ENCODE peak calls at places on chromosomes 1 and 21, in seven cellular contexts. One of them, this sample, is unnamed.

GRCh38 chr1:164707868-164708331 is 148.9 kb downstream of the PBX1 start:
- DNase-seq in aorta: no peak
- DNase-seq in lung: no peak
- DNase-seq in tibial nerve: no peak
- DNase-seq in mammary epithelial cell: peak; percentile 83
- DNase-seq in heart right ventricle: no peak
- DNase-seq in lower lobe of right lung: no peak
- DNase-seq in this sample: no peak

GRCh38 chr1:85846706-85847105 is 138.5 kb upstream of the ZNHIT6 start:
- DNase-seq in aorta: no peak
- DNase-seq in lower lobe of right lung: no peak
- DNase-seq in heart right ventricle: no peak
- DNase-seq in mammary epithelial cell: no peak
- DNase-seq in lung: no peak
- DNase-seq in tibial nerve: no peak
- DNase-seq in this sample: no peak

GRCh38 chr1:147851149-147851548 is 51.4 kb upstream of the GJA8 start:
- DNase-seq in aorta: no peak
- DNase-seq in lung: no peak
- DNase-seq in tibial nerve: no peak
- DNase-seq in heart right ventricle: no peak
- DNase-seq in mammary epithelial cell: peak; percentile 43
- DNase-seq in lower lobe of right lung: no peak
- DNase-seq in this sample: no peak

GRCh38 chr21:35226960-35227741 is 178.0 kb upstream of the RUNX1 start:
- DNase-seq in mammary epithelial cell: no peak
- DNase-seq in tibial nerve: no peak
- DNase-seq in aorta: no peak
- DNase-seq in lung: no peak
- DNase-seq in heart right ventricle: no peak
- DNase-seq in lower lobe of right lung: no peak
- DNase-seq in this sample: no peak

GRCh38 chr1:13775446-13775845 is 75.5 kb downstream of the PRDM2 start:
- DNase-seq in aorta: no peak
- DNase-seq in tibial nerve: no peak
- DNase-seq in heart right ventricle: no peak
- DNase-seq in lower lobe of right lung: no peak
- DNase-seq in lung: no peak
- DNase-seq in mammary epithelial cell: no peak
- DNase-seq in this sample: no peak

GRCh38 chr1:165680303-165680702 is 18.1 kb downstream of the ALDH9A1 start:
- DNase-seq in lower lobe of right lung: no peak
- DNase-seq in aorta: no peak
- DNase-seq in lung: no peak
- DNase-seq in mammary epithelial cell: no peak
- DNase-seq in tibial nerve: no peak
- DNase-seq in heart right ventricle: no peak
- DNase-seq in this sample: no peak

GRCh38 chr1:72100766-72101165 is 181.6 kb downstream of the NEGR1 start:
- DNase-seq in tibial nerve: no peak
- DNase-seq in aorta: no peak
- DNase-seq in heart right ventricle: no peak
- DNase-seq in lower lobe of right lung: no peak
- DNase-seq in mammary epithelial cell: no peak
- DNase-seq in lung: no peak
- DNase-seq in this sample: no peak

GRCh38 chr1:94803517-94804441 is 16.4 kb upstream of the SLC44A3 start:
- DNase-seq in tibial nerve: peak; percentile 30
- DNase-seq in lower lobe of right lung: no peak
- DNase-seq in mammary epithelial cell: peak; percentile 34
- DNase-seq in heart right ventricle: no peak
- DNase-seq in lung: no peak
- DNase-seq in aorta: no peak
- DNase-seq in this sample: no peak

GRCh38 chr1:207866471-207867135 is 44.3 kb downstream of the CD34 start:
- DNase-seq in heart right ventricle: no peak
- DNase-seq in tibial nerve: peak; percentile 55
- DNase-seq in aorta: peak; percentile 85
- DNase-seq in mammary epithelial cell: no peak
- DNase-seq in lower lobe of right lung: peak; percentile 59
- DNase-seq in lung: peak; percentile 52
- DNase-seq in this sample: peak; percentile 89

GRCh38 chr1:26020941-26021646 is 481 bp upstream of the EXTL1 start:
- DNase-seq in aorta: no peak
- DNase-seq in lung: no peak
- DNase-seq in mammary epithelial cell: no peak
- DNase-seq in tibial nerve: no peak
- DNase-seq in lower lobe of right lung: no peak
- DNase-seq in heart right ventricle: no peak
- DNase-seq in this sample: no peak

GRCh38 chr1:165914136-165914798 is 86.9 kb downstream of the UCK2 start:
- DNase-seq in mammary epithelial cell: peak; percentile 62
- DNase-seq in aorta: no peak
- DNase-seq in lung: peak; percentile 69
- DNase-seq in tibial nerve: peak; percentile 50
- DNase-seq in lower lobe of right lung: no peak
- DNase-seq in heart right ventricle: no peak
- DNase-seq in this sample: peak; percentile 66

GRCh38 chr1:52142220-52143153 is 598 bp downstream of the ZFYVE9 start:
- DNase-seq in aorta: peak; percentile 77
- DNase-seq in heart right ventricle: peak; percentile 48
- DNase-seq in tibial nerve: no peak
- DNase-seq in lower lobe of right lung: peak; percentile 55
- DNase-seq in lung: peak; percentile 42
- DNase-seq in mammary epithelial cell: peak; percentile 66
- DNase-seq in this sample: peak; percentile 59

GRCh38 chr1:210062033-210062432 is 124.0 kb downstream of the SYT14 start:
- DNase-seq in tibial nerve: no peak
- DNase-seq in heart right ventricle: no peak
- DNase-seq in mammary epithelial cell: no peak
- DNase-seq in lower lobe of right lung: no peak
- DNase-seq in lung: no peak
- DNase-seq in aorta: no peak
- DNase-seq in this sample: no peak

GRCh38 chr1:57124768-57125446 is 159.1 kb upstream of the C8B start:
- DNase-seq in heart right ventricle: no peak
- DNase-seq in lower lobe of right lung: no peak
- DNase-seq in mammary epithelial cell: peak; percentile 65
- DNase-seq in lung: no peak
- DNase-seq in aorta: no peak
- DNase-seq in tibial nerve: no peak
- DNase-seq in this sample: no peak

GRCh38 chr1:5887436-5888290 is 104.6 kb downstream of the NPHP4 start:
- DNase-seq in tibial nerve: no peak
- DNase-seq in aorta: no peak
- DNase-seq in lung: no peak
- DNase-seq in heart right ventricle: no peak
- DNase-seq in mammary epithelial cell: no peak
- DNase-seq in lower lobe of right lung: peak; percentile 14
- DNase-seq in this sample: no peak

GRCh38 chr1:166007176-166007575 is 159.6 kb downstream of the FAM78B start:
- DNase-seq in tibial nerve: no peak
- DNase-seq in mammary epithelial cell: no peak
- DNase-seq in aorta: no peak
- DNase-seq in lower lobe of right lung: no peak
- DNase-seq in heart right ventricle: no peak
- DNase-seq in lung: no peak
- DNase-seq in this sample: no peak

GRCh38 chr1:107183011-107183410 is 42.2 kb downstream of the NTNG1 start:
- DNase-seq in tibial nerve: no peak
- DNase-seq in aorta: no peak
- DNase-seq in lung: no peak
- DNase-seq in lower lobe of right lung: no peak
- DNase-seq in mammary epithelial cell: peak; percentile 14
- DNase-seq in heart right ventricle: no peak
- DNase-seq in this sample: no peak

GRCh38 chr1:109838838-109839240 is 71.8 kb upstream of the CSF1 start:
- DNase-seq in mammary epithelial cell: peak; percentile 57
- DNase-seq in heart right ventricle: no peak
- DNase-seq in tibial nerve: no peak
- DNase-seq in lung: no peak
- DNase-seq in lower lobe of right lung: no peak
- DNase-seq in aorta: no peak
- DNase-seq in this sample: peak; percentile 42

GRCh38 chr1:939511-940107 is 15.9 kb downstream of the SAMD11 start:
- DNase-seq in mammary epithelial cell: no peak
- DNase-seq in tibial nerve: no peak
- DNase-seq in aorta: no peak
- DNase-seq in lung: no peak
- DNase-seq in heart right ventricle: no peak
- DNase-seq in lower lobe of right lung: no peak
- DNase-seq in this sample: no peak

GRCh38 chr1:149917590-149918144 is at the start of gene SV2A:
- DNase-seq in mammary epithelial cell: no peak
- DNase-seq in lower lobe of right lung: no peak
- DNase-seq in aorta: peak; percentile 89
- DNase-seq in lung: no peak
- DNase-seq in tibial nerve: no peak
- DNase-seq in heart right ventricle: peak; percentile 26
- DNase-seq in this sample: no peak

GRCh38 chr1:176601358-176601757 is 138.4 kb downstream of the PAPPA2 start:
- DNase-seq in heart right ventricle: no peak
- DNase-seq in lung: no peak
- DNase-seq in mammary epithelial cell: no peak
- DNase-seq in lower lobe of right lung: no peak
- DNase-seq in tibial nerve: no peak
- DNase-seq in aorta: no peak
- DNase-seq in this sample: no peak

GRCh38 chr1:113903496-113904291 is 905 bp downstream of the AP4B1 start:
- DNase-seq in tibial nerve: no peak
- DNase-seq in aorta: no peak
- DNase-seq in lung: no peak
- DNase-seq in mammary epithelial cell: no peak
- DNase-seq in heart right ventricle: no peak
- DNase-seq in lower lobe of right lung: no peak
- DNase-seq in this sample: no peak

GRCh38 chr1:113905435-113905861 is 322 bp downstream of the DCLRE1B start:
- DNase-seq in lung: no peak
- DNase-seq in lower lobe of right lung: peak; percentile 68
- DNase-seq in tibial nerve: no peak
- DNase-seq in aorta: peak; percentile 81
- DNase-seq in mammary epithelial cell: peak; percentile 26
- DNase-seq in heart right ventricle: no peak
- DNase-seq in this sample: peak; percentile 60

GRCh38 chr1:113904674-113905434 is at the start of the genes AP4B1 and DCLRE1B:
- DNase-seq in aorta: peak; percentile 100
- DNase-seq in lung: peak; percentile 99
- DNase-seq in mammary epithelial cell: peak; percentile 100
- DNase-seq in tibial nerve: peak; percentile 96
- DNase-seq in heart right ventricle: peak; percentile 98
- DNase-seq in lower lobe of right lung: peak; percentile 100
- DNase-seq in this sample: peak; percentile 98

GRCh38 chr1:113901171-113901570 is 3.4 kb downstream of the AP4B1 start:
- DNase-seq in lung: no peak
- DNase-seq in mammary epithelial cell: no peak
- DNase-seq in aorta: no peak
- DNase-seq in heart right ventricle: no peak
- DNase-seq in lower lobe of right lung: no peak
- DNase-seq in tibial nerve: no peak
- DNase-seq in this sample: no peak

GRCh38 chr1:113904292-113904673 is 316 bp downstream of the AP4B1 start:
- DNase-seq in heart right ventricle: no peak
- DNase-seq in mammary epithelial cell: no peak
- DNase-seq in aorta: no peak
- DNase-seq in lower lobe of right lung: no peak
- DNase-seq in lung: no peak
- DNase-seq in tibial nerve: no peak
- DNase-seq in this sample: no peak
- H3K36me3 ChIP-seq in heart right ventricle: peaks cover 55% of the 10 kb centered on the region
- H3K36me3 ChIP-seq in mammary epithelial cell: peaks cover 5% of the 10 kb centered on the region
- H3K36me3 ChIP-seq in aorta: no peaks in the 10 kb centered on the region
- H3K36me3 ChIP-seq in lower lobe of right lung: peaks cover 38% of the 10 kb centered on the region
- H3K36me3 ChIP-seq in lung: peaks cover 13% of the 10 kb centered on the region
- H3K36me3 ChIP-seq in tibial nerve: no peaks in the 10 kb centered on the region
- H3K36me3 ChIP-seq in this sample: peaks cover 28% of the 10 kb centered on the region

DNA sequence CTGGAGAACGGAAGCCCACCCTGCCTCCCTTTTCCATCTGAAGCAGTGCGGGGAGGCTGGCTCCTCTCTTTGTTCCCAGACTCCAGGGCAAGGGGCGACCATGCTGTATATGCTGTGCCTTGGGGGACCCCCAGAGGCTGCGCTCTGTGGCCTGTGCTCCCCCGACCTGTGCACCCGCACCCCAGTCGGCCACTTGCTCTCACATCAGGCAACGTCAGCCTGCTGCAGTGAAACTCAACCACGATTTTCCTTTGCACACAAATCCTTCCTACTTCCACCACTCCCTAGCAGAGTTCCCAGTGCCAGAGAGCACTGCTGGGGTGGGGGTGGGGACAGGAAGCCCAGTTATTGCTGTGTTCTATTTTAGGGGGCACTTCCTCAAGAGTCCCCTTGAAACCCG is 52.5 kb downstream of the SIM2 start:
- DNase-seq in mammary epithelial cell: no peak
- DNase-seq in aorta: no peak
- DNase-seq in lower lobe of right lung: no peak
- DNase-seq in lung: no peak
- DNase-seq in tibial nerve: no peak
- DNase-seq in heart right ventricle: no peak
- DNase-seq in this sample: no peak
- H3K27ac ChIP-seq in mammary epithelial cell: no peak overlapping the region
- H3K27ac ChIP-seq in aorta: no peak overlapping the region
- H3K27ac ChIP-seq in lower lobe of right lung: no peak overlapping the region
- H3K27ac ChIP-seq in lung: no peak overlapping the region
- H3K27ac ChIP-seq in tibial nerve: no peak overlapping the region
- H3K27ac ChIP-seq in heart right ventricle: peak overlapping the region; percentile 13
- H3K27ac ChIP-seq in this sample: no peak overlapping the region

GRCh38 chr1:234907585-234908457 is 220.8 kb downstream of the TOMM20 start:
- DNase-seq in heart right ventricle: no peak
- DNase-seq in lung: no peak
- DNase-seq in lower lobe of right lung: no peak
- DNase-seq in mammary epithelial cell: no peak
- DNase-seq in tibial nerve: no peak
- DNase-seq in aorta: no peak
- DNase-seq in this sample: no peak

GRCh38 chr1:234909851-234910250 is 218.8 kb downstream of the TOMM20 start:
- DNase-seq in mammary epithelial cell: no peak
- DNase-seq in heart right ventricle: no peak
- DNase-seq in aorta: peak; percentile 10
- DNase-seq in lower lobe of right lung: no peak
- DNase-seq in lung: no peak
- DNase-seq in tibial nerve: no peak
- DNase-seq in this sample: no peak

GRCh38 chr1:234909307-234909706 is 219.3 kb downstream of the TOMM20 start:
- DNase-seq in tibial nerve: no peak
- DNase-seq in mammary epithelial cell: no peak
- DNase-seq in aorta: no peak
- DNase-seq in lower lobe of right lung: no peak
- DNase-seq in heart right ventricle: no peak
- DNase-seq in lung: no peak
- DNase-seq in this sample: no peak

GRCh38 chr1:234908571-234908970 is 220.1 kb downstream of the TOMM20 start:
- DNase-seq in aorta: peak; percentile 41
- DNase-seq in mammary epithelial cell: no peak
- DNase-seq in lung: no peak
- DNase-seq in heart right ventricle: no peak
- DNase-seq in tibial nerve: no peak
- DNase-seq in lower lobe of right lung: no peak
- DNase-seq in this sample: no peak

GRCh38 chr1:234906654-234907053 is 222.0 kb downstream of the TOMM20 start:
- DNase-seq in lung: no peak
- DNase-seq in aorta: peak; percentile 37
- DNase-seq in lower lobe of right lung: no peak
- DNase-seq in mammary epithelial cell: no peak
- DNase-seq in tibial nerve: no peak
- DNase-seq in heart right ventricle: no peak
- DNase-seq in this sample: no peak
- H3K4me1 ChIP-seq in lung: peaks cover 3% of the 10 kb centered on the region
- H3K4me1 ChIP-seq in aorta: no peaks in the 10 kb centered on the region
- H3K4me1 ChIP-seq in lower lobe of right lung: peaks cover 18% of the 10 kb centered on the region
- H3K4me1 ChIP-seq in mammary epithelial cell: no peaks in the 10 kb centered on the region
- H3K4me1 ChIP-seq in tibial nerve: no peaks in the 10 kb centered on the region
- H3K4me1 ChIP-seq in heart right ventricle: peaks cover 34% of the 10 kb centered on the region
- H3K4me1 ChIP-seq in this sample: peaks cover 19% of the 10 kb centered on the region

GRCh38 chr1:100115524-100115923 is 17.2 kb downstream of the SASS6 start:
- DNase-seq in heart right ventricle: no peak
- DNase-seq in mammary epithelial cell: no peak
- DNase-seq in tibial nerve: no peak
- DNase-seq in lung: no peak
- DNase-seq in lower lobe of right lung: no peak
- DNase-seq in aorta: no peak
- DNase-seq in this sample: no peak
- H3K36me3 ChIP-seq in heart right ventricle: peaks cover 28% of the 10 kb centered on the region
- H3K36me3 ChIP-seq in mammary epithelial cell: peaks cover 4% of the 10 kb centered on the region
- H3K36me3 ChIP-seq in tibial nerve: no peaks in the 10 kb centered on the region
- H3K36me3 ChIP-seq in lung: peaks cover 3% of the 10 kb centered on the region
- H3K36me3 ChIP-seq in lower lobe of right lung: peaks cover 12% of the 10 kb centered on the region
- H3K36me3 ChIP-seq in aorta: no peaks in the 10 kb centered on the region
- H3K36me3 ChIP-seq in this sample: no peaks in the 10 kb centered on the region